ENCODE peak calls at places on chromosomes 16 and 17, in six cellular contexts. J, I, E, V, K and C are unnamed samples.

GRCh38 chr17:36742267-36743000 is 141.1 kb downstream of the MRM1 start:
- DNase-seq in J (no peak), I (no peak), E (no peak), V (no peak), K (peak), C (no peak)

GRCh38 chr17:76365256-76365903 is 11.7 kb upstream of the PRPSAP1 start:
- DNase-seq in J (no peak), I (peak), E (no peak), V (no peak), K (peak), C (no peak)

GRCh38 chr17:56624315-56624714 is 30.8 kb downstream of the NOG start:
- DNase-seq in J (no peak), I (no peak), E (no peak), V (no peak), K (no peak), C (peak)

GRCh38 chr17:1490643-1491405 is 1.7 kb downstream of the MYO1C start:
- DNase-seq in J (peak), I (peak), E (peak), V (no peak), K (peak), C (no peak)

GRCh38 chr17:53724726-53725125 is 98.0 kb upstream of the KIF2B start:
- DNase-seq in J (no peak), I (no peak), E (no peak), V (no peak), K (no peak), C (no peak)

GRCh38 chr17:4934173-4934979 is 2.3 kb downstream of the GP1BA start:
- DNase-seq in J (peak), I (peak), E (peak), V (no peak), K (no peak), C (peak)

GRCh38 chr16:25978227-25978626 is 286.5 kb downstream of the HS3ST4 start:
- DNase-seq in J (no peak), I (no peak), E (no peak), V (no peak), K (no peak), C (no peak)

GRCh38 chr17:3983945-3984484 is 19.8 kb upstream of the ATP2A3 start:
- DNase-seq in J (no peak), I (no peak), E (peak), V (no peak), K (no peak), C (peak)

GRCh38 chr17:39629894-39630293 is 3.1 kb downstream of the PPP1R1B start:
- DNase-seq in J (peak), I (no peak), E (no peak), V (no peak), K (no peak), C (peak)

GRCh38 chr16:50671644-50672260 is 9.4 kb downstream of the SNX20 start:
- DNase-seq in J (peak), I (peak), E (peak), V (no peak), K (peak), C (peak)

GRCh38 chr17:82726427-82726826 is 9.0 kb upstream of the FN3K start:
- DNase-seq in J (no peak), I (no peak), E (no peak), V (no peak), K (no peak), C (no peak)

GRCh38 chr17:60386475-60387058 is 5.4 kb downstream of the USP32 start:
- DNase-seq in J (no peak), I (no peak), E (no peak), V (no peak), K (no peak), C (no peak)

GRCh38 chr16:70713342-70713741 is 27.5 kb upstream of the MTSS2 start:
- DNase-seq in J (no peak), I (no peak), E (no peak), V (no peak), K (no peak), C (no peak)

DNA sequence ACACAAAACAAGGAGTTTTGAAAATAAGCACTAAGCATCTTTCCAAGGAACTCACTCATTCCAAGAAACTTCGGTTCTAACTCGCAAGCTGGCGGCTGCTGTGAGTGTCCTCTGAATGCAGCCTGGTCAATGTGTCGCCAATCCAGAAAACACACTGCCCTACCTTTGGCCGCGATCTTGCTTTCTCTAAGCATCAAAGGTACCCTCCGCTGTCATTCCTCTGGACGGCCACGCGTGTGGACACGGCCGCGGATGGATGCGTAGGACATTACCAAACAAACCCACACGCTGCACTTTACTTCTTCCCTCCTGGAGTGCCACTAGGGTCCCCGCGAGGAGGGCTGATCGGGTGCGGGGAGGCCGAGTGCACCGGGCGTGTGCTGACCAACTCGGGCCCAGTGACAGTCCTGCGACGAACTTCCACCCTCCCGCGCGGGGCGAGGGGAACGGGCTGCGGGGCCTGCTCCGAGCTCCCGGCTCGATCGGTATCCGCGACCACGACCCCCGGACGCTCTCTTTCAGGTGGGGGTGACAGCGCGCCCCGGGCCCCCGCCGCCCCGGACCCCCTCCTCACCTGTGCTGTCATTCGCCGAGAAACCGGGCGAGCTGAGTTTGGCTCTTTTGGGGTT is 1.1 kb downstream of the CREBBP start:
- DNase-seq in J (no peak), I (no peak), E (peak), V (no peak), K (no peak), C (no peak)
- TF ChIP-seq GABPA in J (no peak), I (no peak), E (no peak), V (no peak), K (no peak), C (no peak)

DNA sequence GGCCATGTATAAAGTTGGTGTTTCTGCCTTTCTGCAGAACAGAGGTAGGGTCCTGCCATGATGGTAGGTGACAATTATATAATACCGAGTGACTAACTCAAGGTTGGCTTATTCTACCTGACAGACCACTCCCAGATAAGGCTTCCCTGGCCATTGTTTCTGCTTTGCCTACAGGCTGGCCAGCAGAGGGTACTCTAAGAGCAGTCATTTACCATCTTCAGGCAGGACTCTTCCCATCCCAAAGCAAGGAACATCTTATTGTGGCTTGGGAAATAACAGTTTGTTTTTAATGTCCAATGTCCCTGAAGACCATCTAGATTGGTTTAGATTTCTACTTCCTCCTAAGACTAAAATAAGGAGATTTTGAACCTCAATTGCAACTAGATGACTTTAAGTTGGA is 74.1 kb downstream of the SNX11 start:
- DNase-seq in J (no peak), I (peak), E (no peak), V (no peak), K (no peak), C (no peak)
- TF ChIP-seq GABPA in J (no peak), I (no peak), E (no peak), V (no peak), K (no peak), C (no peak)

DNA sequence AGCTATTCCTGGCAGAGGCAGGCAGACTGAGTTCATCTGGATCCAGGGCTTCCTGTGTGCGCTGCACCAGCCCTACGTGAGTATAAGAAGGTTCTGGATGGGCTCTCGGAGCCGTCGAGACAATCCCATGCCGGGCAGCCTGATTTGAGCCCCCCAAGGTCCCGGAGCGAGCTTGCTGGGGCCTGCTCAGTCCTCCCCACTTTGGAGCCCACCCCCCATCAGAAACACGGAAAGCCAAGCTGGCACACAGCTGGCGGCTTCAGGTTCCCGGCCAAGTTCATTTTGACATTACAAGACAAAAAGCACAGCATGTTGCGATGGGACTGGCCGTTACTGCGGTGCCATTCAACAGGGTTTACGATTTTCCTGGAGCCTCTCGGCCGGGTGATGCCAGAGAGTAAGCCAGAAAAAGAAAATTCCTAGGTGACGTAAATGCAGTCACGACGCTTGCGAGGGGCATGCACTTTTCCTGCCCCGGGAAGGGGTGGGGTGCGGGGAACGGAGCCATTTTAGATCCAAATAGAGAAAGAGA is 167.2 kb upstream of the FOXF1 start:
- DNase-seq in J (no peak), I (no peak), E (peak), V (no peak), K (no peak), C (no peak)
- TF ChIP-seq GABPA in J (no peak), I (no peak), E (no peak), V (no peak), K (no peak), C (no peak)

DNA sequence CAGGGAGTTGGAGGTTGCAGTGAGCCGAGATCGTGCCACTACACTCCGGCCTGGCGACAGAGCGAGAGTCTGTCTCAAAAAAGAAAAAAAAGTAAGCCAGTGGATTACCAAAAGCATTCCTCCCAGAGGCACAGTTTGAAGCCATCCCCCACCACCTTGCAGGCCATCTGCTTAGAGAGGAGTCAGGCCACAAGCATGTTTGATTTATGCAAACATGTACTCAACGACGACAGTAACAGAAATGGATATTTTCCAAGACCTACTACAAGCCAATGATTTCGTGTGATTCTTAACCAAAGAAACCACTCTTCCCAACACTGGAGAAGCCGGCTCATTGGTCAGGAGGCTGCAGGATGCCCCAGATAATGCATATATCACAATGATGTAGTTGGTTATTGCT is 34.8 kb downstream of the MYH13 start:
- DNase-seq in J (no peak), I (no peak), E (no peak), V (no peak), K (no peak), C (no peak)
- TF ChIP-seq GABPA in J (no peak), I (no peak), E (no peak), V (no peak), K (no peak), C (no peak)

DNA sequence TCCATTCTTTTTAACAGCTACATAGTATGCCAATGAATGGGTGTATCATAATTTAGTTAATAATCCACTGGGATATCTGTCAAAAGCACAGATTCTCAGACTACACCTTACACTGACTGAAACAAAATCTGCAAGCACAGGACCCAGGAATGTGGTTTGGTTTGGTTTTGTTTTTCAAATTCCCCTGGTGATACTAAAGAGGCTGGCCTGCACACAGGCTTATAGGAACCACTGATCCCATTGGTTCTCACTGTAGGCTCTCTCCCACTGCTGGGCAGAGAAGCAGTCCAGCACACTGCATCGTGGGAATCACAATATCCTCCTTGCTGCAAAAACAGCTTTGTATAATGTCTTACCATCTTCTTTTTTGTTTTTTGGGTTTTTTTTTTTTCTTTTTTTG is 67.1 kb downstream of the TEX14 start:
- DNase-seq in J (no peak), I (no peak), E (no peak), V (no peak), K (no peak), C (no peak)
- TF ChIP-seq GABPA in J (no peak), I (no peak), E (no peak), V (no peak), K (no peak), C (no peak)

DNA sequence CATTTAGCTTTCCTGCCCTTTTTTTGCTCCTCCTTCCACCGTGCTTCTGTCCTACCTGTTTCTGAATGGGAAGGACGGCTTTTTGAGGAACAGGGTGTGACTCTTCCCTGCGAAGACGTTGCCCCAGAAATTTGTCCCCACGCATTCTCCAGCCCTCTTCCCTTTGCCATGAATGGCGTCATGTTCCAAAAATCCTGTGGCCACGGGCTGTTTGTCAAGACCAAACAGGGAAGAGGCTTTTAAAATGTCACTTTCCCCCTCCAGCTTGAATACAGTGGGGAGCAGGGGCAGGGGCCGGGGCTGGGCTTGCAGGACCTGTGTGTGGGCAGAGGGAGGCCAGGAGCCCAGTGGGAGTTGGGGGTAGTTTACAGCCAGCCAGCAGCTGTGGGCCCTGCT is 13.9 kb downstream of the MPRIP start:
- DNase-seq in J (no peak), I (no peak), E (no peak), V (no peak), K (no peak), C (no peak)
- TF ChIP-seq GABPA in J (no peak), I (no peak), E (no peak), V (no peak), K (no peak), C (no peak)

DNA sequence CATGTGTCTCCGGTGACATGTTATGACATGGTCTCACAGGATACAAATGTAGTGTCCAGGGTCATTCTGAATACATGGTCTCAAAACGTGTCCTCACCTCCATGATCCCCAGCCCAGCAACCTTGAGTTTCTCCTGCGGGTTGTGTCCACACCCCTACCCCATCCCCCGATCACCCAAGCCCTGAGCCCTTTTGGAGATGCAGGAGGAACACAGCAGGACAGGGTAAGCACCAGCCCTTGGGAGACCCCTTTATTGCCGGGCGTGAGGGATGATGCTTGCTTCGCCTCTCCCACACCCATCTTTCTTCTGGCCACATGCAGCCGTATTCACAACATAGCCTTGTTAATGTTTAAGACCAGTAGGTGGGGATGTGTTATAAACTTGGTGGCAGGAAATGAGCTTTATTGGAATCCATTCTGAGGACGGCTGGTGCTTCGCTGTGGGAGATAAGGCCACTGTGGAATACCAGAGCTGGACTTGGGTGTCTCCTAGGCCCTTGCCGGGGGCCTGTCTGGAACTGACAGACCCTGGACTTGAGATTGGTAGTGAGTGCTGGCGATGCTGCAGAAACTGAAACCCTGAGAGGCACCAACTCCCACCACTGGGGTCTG is 5.5 kb downstream of the TMEM132E start:
- DNase-seq in J (no peak), I (peak), E (peak), V (no peak), K (no peak), C (no peak)
- TF ChIP-seq GABPA in J (no peak), I (no peak), E (no peak), V (no peak), K (no peak), C (no peak)